ENCODE peak calls at places on chromosomes 16 and 17, in four cellular contexts. X is transverse colon, Y is A549, G is tibial nerve. D is an unnamed sample.

GRCh38 chr17:70119961-70120360 is 44.9 kb downstream of the KCNJ16 start:
- DNase-seq in G (no peak), Y (no peak), X (no peak), D (no peak)

GRCh38 chr17:34318474-34318873 is 761 bp upstream of the CCL8 start:
- DNase-seq in Y (peak; percentile 28), G (no peak), X (no peak), D (no peak)

GRCh38 chr16:52383071-52383470 is 163.9 kb downstream of the TOX3 start:
- DNase-seq in X (no peak), Y (no peak), G (no peak), D (no peak)

GRCh38 chr16:64990101-64990500 is 131.8 kb downstream of the CDH11 start:
- DNase-seq in Y (no peak), G (no peak), X (no peak), D (no peak)

GRCh38 chr16:1277016-1277944 is 21.4 kb downstream of the TPSD1 start:
- DNase-seq in G (no peak), X (no peak), Y (no peak), D (no peak)

GRCh38 chr16:726438-727290 is at the start of the genes CCDC78 and HAGHL:
- DNase-seq in X (peak; percentile 61), G (no peak), Y (no peak), D (peak; percentile 59)

GRCh38 chr16:24685539-24686432 is 43.7 kb upstream of the TNRC6A start:
- DNase-seq in X (peak; percentile 55), G (peak; percentile 41), Y (peak; percentile 58), D (peak; percentile 79)

GRCh38 chr16:85983606-85984005 is 84.6 kb downstream of the IRF8 start:
- DNase-seq in X (no peak), G (no peak), Y (no peak), D (no peak)

GRCh38 chr17:3213587-3213986 is 6.1 kb downstream of the OR1A1 start:
- DNase-seq in Y (no peak), G (no peak), X (no peak), D (no peak)

GRCh38 chr17:60079401-60079861 is 710 bp upstream of the HEATR6 start:
- DNase-seq in G (no peak), Y (peak; percentile 26), X (no peak), D (no peak)

GRCh38 chr17:46782250-46782953 is 36.1 kb downstream of the WNT3 start:
- DNase-seq in Y (peak; percentile 74), G (no peak), X (peak; percentile 31), D (no peak)

GRCh38 chr16:84461504-84462295 is 42.8 kb downstream of the MEAK7 start:
- DNase-seq in Y (no peak), X (no peak), G (no peak), D (no peak)

GRCh38 chr17:40340327-40340726 is 24.2 kb downstream of the GJD3 start:
- DNase-seq in Y (no peak), G (no peak), X (no peak), D (no peak)

GRCh38 chr16:2035431-2036199 is 8.9 kb downstream of the NHERF2 start:
- DNase-seq in X (peak; percentile 43), G (peak; percentile 64), Y (no peak), D (peak; percentile 82)

GRCh38 chr17:11935734-11936406 is 61.4 kb downstream of the ZNF18 start:
- DNase-seq in X (peak; percentile 67), Y (no peak), G (peak; percentile 16), D (peak; percentile 36)

GRCh38 chr16:29192329-29193247 is 207.7 kb downstream of the LAT start:
- DNase-seq in Y (no peak), X (peak; percentile 5), G (no peak), D (peak; percentile 34)

GRCh38 chr17:81967533-81968395 is 6.8 kb upstream of the NOTUM start:
- DNase-seq in G (peak; percentile 53), Y (peak; percentile 78), X (peak; percentile 80), D (peak; percentile 76)

GRCh38 chr16:69924777-69925191 is 26.4 kb upstream of the CLEC18A start:
- DNase-seq in X (no peak), Y (no peak), G (peak; percentile 66), D (peak; percentile 81)

GRCh38 chr17:82388922-82389283 is 17.3 kb downstream of the UTS2R start:
- DNase-seq in G (no peak), X (no peak), Y (no peak), D (no peak)

GRCh38 chr16:72937916-72938315 is 110.0 kb downstream of the ZFHX3 start:
- DNase-seq in X (no peak), G (no peak), Y (no peak), D (no peak)

GRCh38 chr16:73053379-73054130 is 5.6 kb upstream of the ZFHX3 start:
- DNase-seq in G (no peak), Y (peak; percentile 78), X (no peak), D (no peak)

DNA sequence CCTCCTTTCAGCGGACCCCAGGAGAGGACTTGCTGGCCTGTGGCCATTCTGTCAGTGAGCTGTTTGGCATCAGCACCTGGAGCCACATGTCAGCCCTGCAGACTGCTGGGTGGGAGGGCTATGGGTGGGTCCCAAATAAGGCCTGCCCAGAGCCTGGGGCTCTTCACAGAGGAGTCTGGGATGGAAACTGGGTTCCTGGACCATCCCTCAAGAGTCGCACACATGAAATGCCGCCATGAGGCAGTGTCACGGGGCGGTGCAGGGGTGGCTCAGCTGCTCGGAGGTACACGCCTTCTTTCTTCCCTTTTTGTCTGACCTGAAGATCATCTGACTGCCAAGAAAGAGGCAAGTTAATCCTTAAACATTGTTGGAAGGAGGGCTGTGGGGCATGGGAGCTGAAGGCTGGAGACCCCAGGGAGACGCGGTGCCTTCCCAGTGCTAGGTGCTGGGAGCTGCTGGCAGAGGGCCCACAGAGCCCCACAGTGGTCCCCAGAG is 14.8 kb downstream of the MPRIP start:
- DNase-seq in X (no peak), G (no peak), Y (no peak), D (peak; percentile 10)
- H3K4me1 ChIP-seq in X (peaks cover 17% of the 10 kb centered on the region), G (peaks cover 3% of the 10 kb centered on the region), Y (peaks cover 99% of the 10 kb centered on the region), D (peaks cover 37% of the 10 kb centered on the region)

GRCh38 chr17:49783051-49783715 is 5.3 kb upstream of the KAT7 start:
- DNase-seq in X (no peak), G (no peak), Y (no peak), D (no peak)
- TF ChIP-seq EP300 in X (no peak), G (no peak), Y (no peak), D (no peak)

GRCh38 chr17:13153036-13153435 is 135.2 kb upstream of the ELAC2 start:
- DNase-seq in X (no peak), G (no peak), Y (no peak), D (no peak)
- H3K27ac ChIP-seq in X (no peak overlapping the region), G (no peak overlapping the region), Y (no peak overlapping the region), D (no peak overlapping the region)

GRCh38 chr17:17394494-17394893 is 82.3 kb upstream of the MED9 start:
- DNase-seq in Y (no peak), X (no peak), G (no peak), D (no peak)
- H3K4me1 ChIP-seq in Y (no peaks in the 10 kb centered on the region), X (no peaks in the 10 kb centered on the region), G (no peaks in the 10 kb centered on the region), D (no peaks in the 10 kb centered on the region)

DNA sequence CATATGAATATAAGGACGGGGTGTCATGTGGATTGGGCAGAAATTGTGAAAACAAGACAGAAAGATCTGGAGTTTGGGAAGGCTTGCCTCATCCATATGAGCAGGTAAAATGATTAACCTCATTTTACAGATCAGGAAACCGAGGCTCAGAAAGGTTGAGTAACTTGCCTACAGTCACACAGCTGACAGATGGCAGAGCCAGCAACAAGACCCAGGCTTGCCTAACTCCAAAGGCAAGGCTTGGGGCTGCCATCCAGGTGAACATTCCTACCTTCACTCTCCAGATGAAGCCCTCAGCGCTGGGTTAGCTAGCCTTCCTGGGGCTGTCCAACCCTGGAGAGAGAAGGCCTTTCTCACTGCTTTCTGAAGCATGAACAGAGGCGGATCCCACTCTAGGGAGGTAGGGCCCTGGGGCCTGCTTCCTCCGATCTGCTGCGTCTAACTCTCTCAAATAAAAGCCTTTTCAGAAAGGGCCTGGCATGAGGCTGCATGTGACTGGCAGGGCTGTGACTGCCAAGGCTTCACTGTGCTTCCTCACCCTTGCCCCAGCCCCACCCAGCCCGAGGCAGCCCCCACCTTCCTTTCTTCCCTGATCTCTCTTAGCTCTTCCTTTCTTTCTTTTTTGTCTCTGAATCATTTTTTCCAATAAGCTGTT is 107.8 kb downstream of the GNAO1 start:
- DNase-seq in X (no peak), Y (no peak), G (peak; percentile 38), D (no peak)
- TF ChIP-seq EP300 in X (no peak), Y (no peak), G (peak; percentile 75), D (no peak)

DNA sequence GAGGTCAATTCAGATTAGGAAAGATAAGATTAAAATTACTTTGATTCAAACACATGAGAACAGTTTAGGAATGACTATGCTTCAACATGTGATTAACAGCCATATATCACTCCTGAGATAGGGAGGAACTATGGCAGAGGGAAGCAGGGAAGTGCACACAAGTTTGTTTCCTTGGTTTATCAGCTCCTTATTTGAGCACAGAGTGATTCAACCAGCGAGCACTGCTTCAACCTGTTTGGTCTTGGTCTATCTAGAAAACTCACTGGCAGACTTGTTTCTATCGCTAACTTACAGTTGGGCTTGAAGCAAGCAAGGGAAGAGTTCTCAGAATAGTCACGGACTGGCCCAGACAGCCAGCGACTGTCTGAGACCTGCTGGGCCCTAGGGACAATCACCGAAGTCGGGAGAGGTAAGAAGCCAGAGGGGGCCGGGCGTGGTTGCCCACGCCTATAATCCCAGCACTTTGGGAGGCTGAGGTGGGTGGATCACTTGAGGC is 23.5 kb downstream of the TUBG1 start:
- DNase-seq in G (no peak), Y (no peak), X (no peak), D (no peak)
- H3K27ac ChIP-seq in G (no peak overlapping the region), Y (no peak overlapping the region), X (no peak overlapping the region), D (no peak overlapping the region)

GRCh38 chr17:51135956-51136355 is 15.3 kb upstream of the SPAG9 start:
- DNase-seq in X (no peak), G (no peak), Y (no peak), D (no peak)
- H3K4me1 ChIP-seq in X (peaks cover 15% of the 10 kb centered on the region), G (no peaks in the 10 kb centered on the region), Y (peaks cover 12% of the 10 kb centered on the region), D (no peaks in the 10 kb centered on the region)

D was measured in ovary.